ENCODE peak calls at places on chromosome 15, in ten cellular contexts. U, R, D, I, S, X, V, J, F and A are unnamed samples.

GRCh38 chr15:29091666-29092065 is 178.0 kb downstream of the NSMCE3 start:
- DNase-seq in U (no peak), R (no peak), D (no peak), I (no peak), S (no peak), X (no peak), V (no peak), J (no peak), F (no peak), A (no peak)

GRCh38 chr15:96053039-96054021 is 277.2 kb upstream of the NR2F2 start:
- DNase-seq in U (no peak), R (peak), D (no peak), I (no peak), S (no peak), X (peak), V (peak), J (no peak), F (peak), A (no peak)

GRCh38 chr15:93035953-93036810 is 52.8 kb downstream of the RGMA start:
- DNase-seq in U (no peak), R (peak), D (peak), I (no peak), S (peak), X (no peak), V (no peak), J (peak), F (peak), A (no peak)

GRCh38 chr15:38252481-38253311 is at the start of gene SPRED1:
- DNase-seq in U (no peak), R (peak), D (no peak), I (no peak), S (peak), X (peak), V (peak), J (peak), F (peak), A (no peak)

GRCh38 chr15:70480196-70480856 is 283.0 kb downstream of the UACA start:
- DNase-seq in U (no peak), R (peak), D (peak), I (no peak), S (no peak), X (no peak), V (no peak), J (peak), F (no peak), A (no peak)

GRCh38 chr15:72005483-72005882 is 112.5 kb downstream of the MYO9A start:
- DNase-seq in U (no peak), R (no peak), D (no peak), I (no peak), S (no peak), X (no peak), V (no peak), J (no peak), F (no peak), A (no peak)

GRCh38 chr15:58228708-58229107 is 90.5 kb downstream of the AQP9 start:
- DNase-seq in U (no peak), R (no peak), D (no peak), I (peak), S (no peak), X (no peak), V (no peak), J (no peak), F (no peak), A (no peak)

GRCh38 chr15:65006876-65007275 is 17.2 kb upstream of the SPG21 start:
- DNase-seq in U (no peak), R (no peak), D (no peak), I (no peak), S (no peak), X (no peak), V (no peak), J (no peak), F (no peak), A (no peak)

GRCh38 chr15:52183562-52184173 is 7.5 kb downstream of the GNB5 start:
- DNase-seq in U (no peak), R (peak), D (no peak), I (no peak), S (peak), X (no peak), V (no peak), J (no peak), F (peak), A (no peak)

GRCh38 chr15:74124196-74124595 is 6.2 kb upstream of the ISLR2 start:
- DNase-seq in U (no peak), R (no peak), D (no peak), I (no peak), S (no peak), X (no peak), V (no peak), J (no peak), F (no peak), A (no peak)

GRCh38 chr15:84749111-84749991 is 959 bp downstream of the ZNF592 start:
- DNase-seq in U (no peak), R (peak), D (peak), I (no peak), S (peak), X (no peak), V (peak), J (peak), F (peak), A (no peak)

GRCh38 chr15:34582461-34583357 is 742 bp downstream of the GOLGA8B start:
- DNase-seq in U (no peak), R (peak), D (peak), I (no peak), S (peak), X (peak), V (no peak), J (peak), F (peak), A (no peak)

GRCh38 chr15:37252530-37252929 is 152.2 kb upstream of the MEIS2 start:
- DNase-seq in U (no peak), R (no peak), D (no peak), I (no peak), S (no peak), X (no peak), V (no peak), J (no peak), F (no peak), A (no peak)

GRCh38 chr15:91530279-91530678 is 323.2 kb upstream of the SLCO3A1 start:
- DNase-seq in U (no peak), R (no peak), D (no peak), I (no peak), S (no peak), X (no peak), V (no peak), J (no peak), F (no peak), A (no peak)

GRCh38 chr15:60255390-60255789 is 142.4 kb downstream of the ANXA2 start:
- DNase-seq in U (no peak), R (peak), D (peak), I (no peak), S (no peak), X (no peak), V (peak), J (peak), F (peak), A (no peak)

GRCh38 chr15:41417812-41418211 is 917 bp downstream of the RTF1 start:
- DNase-seq in U (no peak), R (no peak), D (no peak), I (no peak), S (peak), X (no peak), V (no peak), J (no peak), F (no peak), A (no peak)